ENCODE peak calls at places on chromosomes 6 and 20, in four cellular contexts. Z is left ventricle myocardium superior; A is activated CD4-positive, CD25-positive, alpha-beta regulatory T cell; X is HCT116. S is an unnamed sample.

GRCh38 chr6:3919130-3919628 is 70.0 kb downstream of the FAM50B start:
- DNase-seq in Z (peak), A (no peak), X (no peak), S (no peak)

GRCh38 chr20:62762376-62762775 is 33.9 kb upstream of the MRGBP start:
- DNase-seq in Z (peak), A (no peak), X (no peak), S (no peak)

GRCh38 chr6:43782764-43783513 is 12.9 kb downstream of the VEGFA start:
- DNase-seq in Z (no peak), A (no peak), X (no peak), S (no peak)

GRCh38 chr6:134253681-134254080 is 64.2 kb downstream of the SGK1 start:
- DNase-seq in Z (no peak), A (no peak), X (no peak), S (peak)

GRCh38 chr6:33784787-33785186 is 4.1 kb downstream of the LEMD2 start:
- DNase-seq in Z (no peak), A (no peak), X (no peak), S (no peak)

GRCh38 chr6:116439572-116439971 is 21.6 kb upstream of the CALHM6 start:
- DNase-seq in Z (no peak), A (no peak), X (no peak), S (no peak)

GRCh38 chr6:33863084-33863483 is 59.3 kb upstream of the MLN start:
- DNase-seq in Z (no peak), A (no peak), X (no peak), S (no peak)

GRCh38 chr20:57315964-57316480 is 13.6 kb upstream of the SPO11 start:
- DNase-seq in Z (no peak), A (no peak), X (no peak), S (no peak)

GRCh38 chr20:50469324-50469723 is 40.9 kb upstream of the PTPN1 start:
- DNase-seq in Z (no peak), A (no peak), X (no peak), S (no peak)

GRCh38 chr20:326645-327031 is 1.3 kb downstream of the SOX12 start:
- DNase-seq in Z (peak), A (no peak), X (no peak), S (no peak)

S was measured in substantia nigra.